ENCODE peak calls at places on chromosomes 11 and 22, in seven cellular contexts. Z is fibroblast of lung, Y is thyroid gland, D is A549, B is astrocyte of the cerebellum, J is cardiac muscle cell, P is astrocyte of the spinal cord. I is an unnamed sample.

GRCh38 chr11:34411786-34412185 is 26.9 kb upstream of the CAT start:
- DNase-seq in Z (no peak), Y (no peak), D (no peak), B (no peak), J (no peak), P (no peak), I (no peak)

GRCh38 chr22:17914474-17914873 is 109.9 kb downstream of the MICAL3 start:
- DNase-seq in Z (no peak), Y (no peak), D (no peak), B (no peak), J (no peak), P (no peak), I (no peak)

GRCh38 chr11:42251984-42252383 is 792.5 kb upstream of the LRRC4C start:
- DNase-seq in Z (no peak), Y (no peak), D (no peak), B (no peak), J (no peak), P (no peak), I (no peak)

GRCh38 chr22:32050678-32051515 is 7.8 kb downstream of the SLC5A1 start:
- DNase-seq in Z (peak), Y (peak), D (peak), B (peak), J (peak), P (peak), I (peak)

GRCh38 chr11:113384551-113384950 is 3.0 kb upstream of the ANKK1 start:
- DNase-seq in Z (peak), Y (no peak), D (no peak), B (peak), J (peak), P (peak), I (peak)

GRCh38 chr11:131975624-131976420 is 605.4 kb downstream of the NTM start:
- DNase-seq in Z (no peak), Y (no peak), D (no peak), B (no peak), J (no peak), P (no peak), I (no peak)

GRCh38 chr22:26169312-26170111 is at the start of gene SEZ6L:
- DNase-seq in Z (peak), Y (peak), D (no peak), B (no peak), J (no peak), P (no peak), I (no peak)

GRCh38 chr11:121067453-121067852 is 33.6 kb upstream of the TECTA start:
- DNase-seq in Z (no peak), Y (no peak), D (no peak), B (no peak), J (no peak), P (peak), I (no peak)

GRCh38 chr11:46485852-46486443 is 94.4 kb upstream of the CHRM4 start:
- DNase-seq in Z (no peak), Y (no peak), D (no peak), B (no peak), J (no peak), P (no peak), I (no peak)

GRCh38 chr22:18997925-18998315 is 61.8 kb upstream of the PRODH start:
- DNase-seq in Z (no peak), Y (peak), D (no peak), B (no peak), J (no peak), P (no peak), I (no peak)

GRCh38 chr22:48979482-48979881 is 848.2 kb downstream of the BRD1 start:
- DNase-seq in Z (no peak), Y (no peak), D (peak), B (no peak), J (no peak), P (no peak), I (no peak)

GRCh38 chr22:26428515-26429457 is at the start of gene ASPHD2:
- DNase-seq in Z (peak), Y (peak), D (peak), B (peak), J (peak), P (peak), I (peak)

GRCh38 chr11:122491486-122491885 is 164.0 kb upstream of the UBASH3B start:
- DNase-seq in Z (peak), Y (no peak), D (no peak), B (no peak), J (peak), P (peak), I (peak)

GRCh38 chr22:27801197-27801615 is 350 bp downstream of the MN1 start:
- DNase-seq in Z (peak), Y (no peak), D (peak), B (no peak), J (peak), P (peak), I (peak)

GRCh38 chr22:27799334-27800249 is 2.0 kb downstream of the MN1 start:
- DNase-seq in Z (peak), Y (peak), D (no peak), B (no peak), J (no peak), P (no peak), I (peak)

GRCh38 chr22:27798526-27799333 is 2.8 kb downstream of the MN1 start:
- DNase-seq in Z (peak), Y (no peak), D (no peak), B (no peak), J (peak), P (peak), I (peak)

GRCh38 chr22:27801616-27802388 is at the start of gene MN1:
- DNase-seq in Z (peak), Y (no peak), D (peak), B (no peak), J (peak), P (peak), I (peak)

GRCh38 chr22:27800250-27801131 is 1.1 kb downstream of the MN1 start:
- DNase-seq in Z (peak), Y (no peak), D (no peak), B (no peak), J (no peak), P (peak), I (peak)
- H3K4me3 ChIP-seq in Z (peak), Y (peak), D (peak), B (peak), J (peak), P (peak), I (peak)

GRCh38 chr22:50217543-50218152 is 16.8 kb downstream of the SELENOO start:
- DNase-seq in Z (no peak), Y (no peak), D (no peak), B (no peak), J (no peak), P (no peak), I (no peak)
- TF ChIP-seq CTCF in Z (no peak), Y (no peak), D (no peak), B (no peak), J (no peak), P (no peak), I (no peak)

GRCh38 chr22:46775789-46776485 is 13.5 kb downstream of the TBC1D22A start:
- DNase-seq in Z (no peak), Y (no peak), D (no peak), B (no peak), J (no peak), P (no peak), I (no peak)

GRCh38 chr22:46779023-46779422 is 16.6 kb downstream of the TBC1D22A start:
- DNase-seq in Z (no peak), Y (no peak), D (no peak), B (no peak), J (no peak), P (no peak), I (no peak)

GRCh38 chr22:46776876-46777608 is 14.6 kb downstream of the TBC1D22A start:
- DNase-seq in Z (no peak), Y (no peak), D (no peak), B (no peak), J (no peak), P (no peak), I (no peak)

GRCh38 chr22:46776486-46776826 is 14.0 kb downstream of the TBC1D22A start:
- DNase-seq in Z (no peak), Y (no peak), D (no peak), B (no peak), J (no peak), P (no peak), I (no peak)

DNA sequence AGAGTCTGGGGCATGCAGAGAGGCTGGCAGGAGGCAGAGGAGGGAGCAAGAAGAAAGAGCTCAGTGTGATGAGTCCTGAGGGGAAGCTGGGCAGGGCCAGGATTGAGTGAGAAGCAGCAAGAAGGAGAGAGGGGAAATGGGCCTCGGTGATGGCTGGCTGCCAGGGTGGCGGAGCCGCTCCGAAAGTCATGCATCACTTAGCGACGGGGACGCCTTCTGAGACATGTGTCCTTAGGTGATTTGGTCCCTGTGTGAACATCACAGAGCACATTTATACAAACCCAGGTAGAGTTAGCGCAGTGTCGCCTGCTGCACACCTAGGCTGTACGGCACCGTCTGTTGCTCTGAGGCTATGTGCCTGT is 15.1 kb downstream of the TBC1D22A start:
- DNase-seq in Z (no peak), Y (peak), D (no peak), B (no peak), J (no peak), P (no peak), I (no peak)
- H3K4me3 ChIP-seq in Z (no peak), Y (no peak), D (no peak), B (no peak), J (no peak), P (no peak), I (no peak)

GRCh38 chr11:126918556-126918955 is 82.0 kb downstream of the KIRREL3 start:
- DNase-seq in Z (peak), Y (no peak), D (no peak), B (no peak), J (no peak), P (no peak), I (peak)

GRCh38 chr11:126924381-126924780 is 76.2 kb downstream of the KIRREL3 start:
- DNase-seq in Z (no peak), Y (no peak), D (no peak), B (no peak), J (no peak), P (no peak), I (no peak)

GRCh38 chr11:126919147-126919823 is 81.3 kb downstream of the KIRREL3 start:
- DNase-seq in Z (no peak), Y (no peak), D (no peak), B (no peak), J (no peak), P (no peak), I (no peak)

GRCh38 chr11:126917531-126918204 is 82.9 kb downstream of the KIRREL3 start:
- DNase-seq in Z (peak), Y (no peak), D (peak), B (peak), J (peak), P (peak), I (peak)

GRCh38 chr11:126920833-126921232 is 79.7 kb downstream of the KIRREL3 start:
- DNase-seq in Z (no peak), Y (no peak), D (no peak), B (no peak), J (no peak), P (no peak), I (no peak)
- TF ChIP-seq CTCF in Z (no peak), Y (no peak), D (no peak), B (no peak), J (no peak), P (no peak), I (no peak)

GRCh38 chr11:17548444-17548843 is 1.4 kb downstream of the OTOG start:
- DNase-seq in Z (no peak), Y (no peak), D (peak), B (no peak), J (no peak), P (no peak), I (no peak)

GRCh38 chr11:17550455-17551346 is 3.6 kb downstream of the OTOG start:
- DNase-seq in Z (no peak), Y (peak), D (no peak), B (no peak), J (no peak), P (no peak), I (no peak)

GRCh38 chr11:17546240-17546639 is 819 bp upstream of the OTOG start:
- DNase-seq in Z (no peak), Y (no peak), D (no peak), B (no peak), J (no peak), P (no peak), I (no peak)

GRCh38 chr11:17547051-17547577 is at the start of gene OTOG:
- DNase-seq in Z (no peak), Y (peak), D (no peak), B (no peak), J (peak), P (no peak), I (no peak)

DNA sequence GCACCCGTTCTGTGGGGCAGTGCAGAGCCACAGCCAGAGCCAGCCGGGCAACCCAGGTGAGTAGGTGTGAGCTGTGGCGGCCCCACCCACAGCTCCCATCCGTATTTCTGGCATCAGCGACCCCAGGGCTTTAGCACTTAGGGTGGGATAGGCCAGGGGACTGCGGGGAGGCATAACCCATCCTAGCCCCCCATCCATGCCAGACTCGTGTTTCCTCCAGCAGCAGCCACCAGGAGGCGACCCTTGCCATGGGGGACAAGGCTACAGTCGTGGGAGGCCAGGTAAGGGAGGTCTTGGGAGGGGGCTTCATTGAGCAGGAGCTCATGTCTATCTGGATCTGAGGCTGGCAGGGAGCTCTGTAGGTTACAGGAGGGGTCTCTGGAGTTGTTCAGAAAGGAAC is 873 bp downstream of the OTOG start:
- DNase-seq in Z (no peak), Y (no peak), D (no peak), B (no peak), J (no peak), P (no peak), I (no peak)
- H3K4me3 ChIP-seq in Z (no peak), Y (no peak), D (no peak), B (no peak), J (no peak), P (no peak), I (no peak)

DNA sequence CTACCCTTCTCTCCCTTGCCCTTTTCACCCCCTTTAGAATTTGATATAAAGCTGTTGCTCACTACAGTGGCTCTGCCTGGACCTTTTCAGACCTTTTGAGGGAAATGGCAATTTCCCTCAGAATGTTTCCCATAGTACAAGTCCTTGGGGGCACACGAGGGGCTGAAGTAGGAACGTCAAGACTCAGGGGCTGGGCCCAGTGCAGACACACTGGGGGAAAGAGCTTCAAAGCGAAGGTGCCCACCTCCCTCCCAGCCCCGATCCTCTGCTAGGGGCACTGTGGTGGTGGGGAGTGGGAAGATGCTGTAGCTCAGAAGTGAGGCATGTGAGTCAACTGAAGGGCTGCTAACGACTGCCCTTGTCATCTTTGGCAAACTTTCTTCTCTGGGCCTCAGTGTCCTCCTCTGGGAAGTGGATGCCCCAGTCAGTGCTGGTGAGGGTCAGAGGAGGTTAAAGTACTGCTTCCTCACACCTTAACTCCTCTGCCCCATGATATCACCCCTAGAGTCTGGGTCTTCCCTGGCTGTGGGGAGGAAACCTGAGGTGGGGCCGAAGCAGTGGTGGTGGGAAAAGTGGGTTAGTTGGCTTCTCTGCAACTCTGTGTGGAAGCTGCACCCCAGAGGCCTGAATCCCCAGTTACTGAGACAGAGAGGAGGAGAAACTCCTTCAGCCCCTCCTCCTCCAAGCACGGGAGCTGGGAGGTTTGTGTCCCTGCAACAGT is 425.3 kb upstream of the B3GAT1 start:
- DNase-seq in Z (no peak), Y (no peak), D (no peak), B (no peak), J (no peak), P (no peak), I (no peak)
- TF ChIP-seq CTCF in Z (no peak), Y (no peak), D (no peak), B (no peak), J (no peak), P (no peak), I (no peak)

GRCh38 chr11:20311444-20311843 is 52.1 kb upstream of the HTATIP2 start:
- DNase-seq in Z (no peak), Y (no peak), D (no peak), B (no peak), J (no peak), P (no peak), I (no peak)
- H3K4me3 ChIP-seq in Z (no peak), Y (no peak), D (no peak), B (no peak), J (no peak), P (no peak), I (no peak)

GRCh38 chr22:45586651-45587405 is 84.1 kb downstream of the FBLN1 start:
- DNase-seq in Z (no peak), Y (no peak), D (no peak), B (no peak), J (no peak), P (no peak), I (no peak)

GRCh38 chr22:45594123-45594941 is 77.3 kb upstream of the ATXN10 start:
- DNase-seq in Z (no peak), Y (no peak), D (no peak), B (no peak), J (no peak), P (no peak), I (no peak)

GRCh38 chr22:45587638-45588481 is 83.8 kb upstream of the ATXN10 start:
- DNase-seq in Z (peak), Y (no peak), D (no peak), B (no peak), J (no peak), P (no peak), I (no peak)

GRCh38 chr22:45589556-45589955 is 82.1 kb upstream of the ATXN10 start:
- DNase-seq in Z (no peak), Y (no peak), D (no peak), B (no peak), J (no peak), P (no peak), I (no peak)

DNA sequence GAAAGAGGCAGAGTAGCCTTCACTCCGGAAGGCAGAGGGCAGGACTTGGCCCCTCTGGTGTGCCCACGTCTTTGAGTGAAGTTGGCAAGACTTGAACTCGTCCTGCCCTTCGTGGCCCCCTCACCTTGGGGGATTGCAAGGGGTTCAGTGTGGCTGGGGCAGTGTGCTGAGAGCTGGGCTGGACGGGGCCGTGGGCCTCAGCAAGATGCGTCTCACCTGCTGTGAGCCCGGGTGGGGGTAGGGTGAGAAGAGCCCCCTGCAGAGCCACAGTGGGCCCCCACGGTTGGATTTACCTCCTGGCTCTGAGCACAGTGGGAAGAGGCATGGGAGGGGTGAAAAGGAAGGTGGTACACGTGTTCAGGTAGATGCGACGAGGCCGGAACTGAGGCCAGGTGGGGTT is 81.4 kb upstream of the ATXN10 start:
- DNase-seq in Z (no peak), Y (no peak), D (no peak), B (no peak), J (no peak), P (no peak), I (no peak)
- TF ChIP-seq CTCF in Z (no peak), Y (no peak), D (no peak), B (no peak), J (no peak), P (no peak), I (no peak)

DNA sequence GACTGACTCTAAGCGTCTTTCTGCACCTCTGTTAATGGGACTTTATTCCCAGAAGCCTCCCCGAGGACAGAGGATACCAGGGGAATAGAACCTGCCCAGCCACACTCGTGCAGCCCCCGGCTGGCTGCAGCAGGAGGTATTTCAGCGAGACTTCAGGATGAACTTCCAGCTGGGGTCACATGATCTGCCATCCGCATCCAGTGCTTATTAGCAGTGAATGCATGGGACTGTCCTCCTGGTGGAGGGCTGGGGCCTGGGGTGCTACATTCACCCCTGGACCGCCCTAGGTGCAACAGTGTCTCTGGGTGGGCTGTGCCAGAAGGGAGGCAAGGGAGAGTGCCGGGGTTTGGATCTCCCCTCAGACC is 1.6 kb downstream of the DUSP8 start:
- DNase-seq in Z (no peak), Y (no peak), D (no peak), B (no peak), J (no peak), P (no peak), I (no peak)
- H3K4me3 ChIP-seq in Z (no peak), Y (no peak), D (peak), B (peak), J (no peak), P (peak), I (no peak)

I was measured in fibroblast of pulmonary artery.